ENCODE peak calls at places on chromosome 10, in nine cellular contexts. V is colonic mucosa; P is naive thymus-derived CD8-positive, alpha-beta T cell; W is left ventricle myocardium superior; S is neural progenitor cell; E is stimulated activated CD4-positive, alpha-beta T cell treated with anti-CD3 and anti-CD28 coated beads, Interleukin-1b, Interleukin-23, amount 100 ng/mL, for 1 hour; I is GM04504; H is AG08395; K is M059J. R is an unnamed sample.

GRCh38 chr10:132537713-132538020 is at the start of gene INPP5A:
- DNase-seq in V (no peak), K (no peak), P (no peak), H (no peak), W (no peak), I (no peak), E (no peak), S (no peak), R (no peak)

GRCh38 chr10:120042705-120043104 is 150.2 kb downstream of the SEC23IP start:
- DNase-seq in W (no peak), K (no peak), V (no peak), E (no peak), H (no peak), S (no peak), I (no peak), P (no peak), R (no peak)

GRCh38 chr10:102644646-102645387 is 538 bp downstream of the TRIM8 start:
- DNase-seq in W (peak; percentile 93), P (peak; percentile 75), S (peak; percentile 89), I (no peak), H (no peak), V (peak; percentile 79), E (peak; percentile 56), K (peak; percentile 81), R (no peak)

GRCh38 chr10:122128357-122128756 is 139.4 kb downstream of the TACC2 start:
- DNase-seq in E (no peak), K (peak; percentile 33), S (no peak), W (peak; percentile 89), V (no peak), I (no peak), P (no peak), H (peak; percentile 84), R (peak; percentile 82)

GRCh38 chr10:30330512-30331168 is 18.4 kb downstream of the MTPAP start:
- DNase-seq in E (no peak), H (no peak), V (no peak), I (no peak), P (no peak), K (no peak), S (no peak), W (no peak), R (no peak)

GRCh38 chr10:93875032-93875358 is 18.8 kb upstream of the SLC35G1 start:
- DNase-seq in S (no peak), W (no peak), I (no peak), K (peak; percentile 60), V (no peak), H (no peak), P (no peak), E (no peak), R (no peak)

GRCh38 chr10:93462881-93463280 is 19.3 kb downstream of the MYOF start:
- DNase-seq in H (no peak), E (no peak), P (no peak), I (no peak), K (peak; percentile 94), V (no peak), W (no peak), S (no peak), R (no peak)

GRCh38 chr10:77636286-77636966 is 1.2 kb downstream of the KCNMA1 start:
- DNase-seq in E (no peak), P (no peak), V (no peak), I (no peak), H (no peak), K (no peak), S (peak; percentile 61), W (no peak), R (no peak)

GRCh38 chr10:70537398-70538194 is 59.0 kb downstream of the PALD1 start:
- DNase-seq in K (no peak), W (peak; percentile 51), P (no peak), S (peak; percentile 65), V (peak; percentile 54), H (no peak), I (no peak), E (no peak), R (no peak)

GRCh38 chr10:46298346-46299266 is 11.8 kb downstream of the ANTXRL start:
- DNase-seq in I (no peak), E (no peak), K (no peak), P (no peak), S (no peak), H (no peak), V (no peak), W (no peak), R (no peak)

GRCh38 chr10:28838908-28839307 is 161.6 kb downstream of the BAMBI start:
- DNase-seq in S (no peak), E (no peak), W (no peak), P (no peak), H (no peak), I (no peak), K (peak; percentile 32), V (peak; percentile 55), R (no peak)

GRCh38 chr10:129033354-129033729 is 433.7 kb upstream of the MGMT start:
- DNase-seq in P (no peak), V (no peak), S (no peak), H (no peak), K (no peak), E (no peak), W (no peak), I (no peak), R (no peak)

GRCh38 chr10:70690584-70690983 is 18.3 kb downstream of the ADAMTS14 start:
- DNase-seq in I (no peak), E (no peak), H (no peak), S (no peak), V (no peak), K (no peak), P (no peak), W (peak; percentile 45), R (no peak)

GRCh38 chr10:96917628-96918027 is 85.5 kb downstream of the LCOR start:
- DNase-seq in P (no peak), S (no peak), H (no peak), I (no peak), W (no peak), K (no peak), V (no peak), E (no peak), R (no peak)

GRCh38 chr10:121927841-121928527 is at the start of gene ATE1:
- DNase-seq in H (peak; percentile 91), P (peak; percentile 77), S (peak; percentile 97), W (peak; percentile 95), K (peak; percentile 91), I (peak; percentile 85), E (peak; percentile 68), V (peak; percentile 90), R (peak; percentile 95)

GRCh38 chr10:84665211-84665610 is 336.8 kb downstream of the CCSER2 start:
- DNase-seq in K (no peak), H (no peak), V (no peak), E (no peak), S (no peak), P (no peak), W (no peak), I (no peak), R (no peak)

GRCh38 chr10:29804025-29804852 is 169.5 kb upstream of the SVIL start:
- DNase-seq in I (no peak), K (peak; percentile 91), V (peak; percentile 75), H (peak; percentile 75), S (no peak), E (no peak), P (no peak), W (no peak), R (peak; percentile 66)

GRCh38 chr10:80471715-80472233 is 17.7 kb downstream of the TSPAN14 start:
- DNase-seq in E (no peak), K (peak; percentile 28), V (no peak), S (no peak), P (no peak), W (no peak), H (no peak), I (no peak), R (no peak)

GRCh38 chr10:3471497-3471896 is 298.9 kb upstream of the PITRM1 start:
- DNase-seq in H (no peak), E (no peak), V (no peak), I (no peak), K (no peak), S (no peak), P (no peak), W (no peak), R (no peak)

GRCh38 chr10:124740374-124741280 is 3.6 kb downstream of the FAM53B start:
- DNase-seq in V (peak; percentile 71), S (peak; percentile 84), H (peak; percentile 50), K (peak; percentile 75), I (no peak), E (no peak), P (no peak), W (peak; percentile 81), R (peak; percentile 65)

GRCh38 chr10:50416885-50417284 is 165.6 kb upstream of the ASAH2 start:
- DNase-seq in I (no peak), S (no peak), V (no peak), P (no peak), E (no peak), H (no peak), W (no peak), K (no peak), R (peak; percentile 3)

GRCh38 chr10:79431891-79432831 is 13.3 kb downstream of the ZCCHC24 start:
- DNase-seq in H (no peak), V (no peak), P (no peak), I (no peak), K (no peak), W (no peak), E (no peak), S (peak; percentile 23), R (peak; percentile 72)

GRCh38 chr10:24908793-24909423 is 43.5 kb downstream of the PRTFDC1 start:
- DNase-seq in E (no peak), P (no peak), V (no peak), H (peak; percentile 27), W (no peak), S (no peak), I (no peak), K (peak; percentile 73), R (no peak)

GRCh38 chr10:17062009-17062408 is 67.6 kb downstream of the CUBN start:
- DNase-seq in E (no peak), S (no peak), P (no peak), H (peak; percentile 31), K (peak; percentile 87), V (no peak), W (no peak), I (no peak), R (peak; percentile 36)

GRCh38 chr10:104333037-104333727 is 5.1 kb downstream of the ITPRIP start:
- DNase-seq in E (no peak), V (peak; percentile 17), K (no peak), W (no peak), S (no peak), I (no peak), P (peak; percentile 60), H (no peak), R (no peak)

GRCh38 chr10:49359349-49360231 is 36.3 kb downstream of the DRGX start:
- DNase-seq in S (no peak), P (no peak), W (no peak), H (no peak), E (no peak), K (peak; percentile 23), I (no peak), V (no peak), R (no peak)

GRCh38 chr10:131926253-131926652 is 25.4 kb downstream of the PPP2R2D start:
- DNase-seq in E (no peak), W (no peak), H (no peak), I (no peak), V (no peak), K (no peak), P (no peak), S (no peak), R (no peak)

GRCh38 chr10:77799352-77799751 is 127.2 kb downstream of the DLG5 start:
- DNase-seq in S (no peak), I (no peak), P (no peak), E (no peak), H (no peak), V (no peak), K (peak; percentile 60), W (no peak), R (no peak)

GRCh38 chr10:17452060-17452894 is 2.1 kb downstream of the ST8SIA6 start:
- DNase-seq in P (no peak), H (no peak), K (no peak), V (no peak), W (no peak), E (no peak), I (no peak), S (no peak), R (no peak)

GRCh38 chr10:123294109-123294508 is 139.9 kb downstream of the BUB3 start:
- DNase-seq in P (no peak), I (no peak), H (no peak), S (no peak), W (no peak), E (no peak), V (no peak), K (no peak), R (no peak)

GRCh38 chr10:76177945-76178344 is 746.5 kb downstream of the LRMDA start:
- DNase-seq in V (no peak), E (no peak), K (no peak), S (no peak), I (no peak), P (no peak), W (no peak), H (no peak), R (no peak)